ENCODE peak calls at places on chromosomes 11 and 22, in nine cellular contexts. L, Z, W, H, K, S, D, X and B are unnamed samples.

GRCh38 chr22:49188591-49188990 is 639.1 kb downstream of the BRD1 start:
- DNase-seq in W (no peak), H (no peak), D (no peak), L (no peak), S (no peak), X (no peak), K (no peak), Z (no peak), B (no peak)

GRCh38 chr11:57499413-57499982 is 16.0 kb downstream of the SLC43A1 start:
- DNase-seq in K (peak), X (peak), W (peak), D (peak), Z (peak), L (peak), H (peak), S (peak), B (peak)

GRCh38 chr11:57761301-57762234 is at the start of gene CTNND1:
- DNase-seq in D (peak), H (peak), X (peak), W (peak), K (peak), L (peak), S (peak), Z (peak), B (peak)

GRCh38 chr11:2091112-2091746 is 48.0 kb downstream of the IGF2 start:
- DNase-seq in K (no peak), Z (no peak), X (no peak), D (no peak), S (no peak), H (no peak), L (no peak), W (no peak), B (peak)

GRCh38 chr22:25359601-25360261 is 140.3 kb downstream of the CRYBB2 start:
- DNase-seq in D (no peak), Z (no peak), W (no peak), S (no peak), K (no peak), H (peak), X (no peak), L (no peak), B (no peak)

GRCh38 chr11:64652586-64653387 is 61.8 kb downstream of the SLC22A12 start:
- DNase-seq in L (peak), W (peak), H (no peak), Z (peak), K (peak), D (peak), X (peak), S (peak), B (peak)

GRCh38 chr22:30206964-30207363 is 39.6 kb downstream of the LIF start:
- DNase-seq in Z (peak), L (no peak), D (no peak), H (peak), W (peak), S (no peak), X (peak), K (no peak), B (no peak)

GRCh38 chr11:65384301-65384889 is 1.9 kb upstream of the SLC25A45 start:
- DNase-seq in K (no peak), D (no peak), W (peak), S (no peak), X (no peak), H (no peak), L (no peak), Z (peak), B (no peak)

GRCh38 chr11:62514151-62514550 is 32.5 kb downstream of the AHNAK start:
- DNase-seq in D (no peak), W (no peak), Z (no peak), S (no peak), K (peak), H (no peak), L (no peak), X (no peak), B (no peak)

GRCh38 chr22:26330971-26331625 is 98.0 kb upstream of the ASPHD2 start:
- DNase-seq in Z (peak), K (peak), S (no peak), D (peak), X (peak), H (no peak), L (peak), W (peak), B (peak)

GRCh38 chr11:121105063-121105480 is 4.0 kb downstream of the TECTA start:
- DNase-seq in S (no peak), Z (peak), L (no peak), X (no peak), W (no peak), D (no peak), K (no peak), H (peak), B (no peak)

GRCh38 chr11:65311197-65311631 is 3.5 kb upstream of the CDC42EP2 start:
- DNase-seq in W (no peak), X (peak), L (no peak), Z (no peak), H (no peak), S (no peak), D (no peak), K (no peak), B (no peak)

GRCh38 chr11:3107608-3108182 is 50.5 kb upstream of the CARS1 start:
- DNase-seq in X (no peak), W (no peak), L (no peak), S (no peak), H (peak), D (no peak), K (no peak), Z (no peak), B (no peak)

GRCh38 chr11:60428517-60428916 is 855 bp upstream of the MS4A5 start:
- DNase-seq in X (peak), Z (no peak), H (no peak), K (no peak), D (no peak), S (no peak), W (no peak), L (no peak), B (no peak)

GRCh38 chr11:134508219-134508990 is 96.4 kb upstream of the B3GAT1 start:
- DNase-seq in X (no peak), Z (no peak), S (no peak), D (no peak), K (no peak), W (no peak), L (peak), H (no peak), B (no peak)

GRCh38 chr11:76044750-76045320 is 161.5 kb downstream of the WNT11 start:
- DNase-seq in H (no peak), D (no peak), S (no peak), W (no peak), X (no peak), L (no peak), Z (no peak), K (no peak), B (no peak)

GRCh38 chr22:17888855-17889254 is 114.6 kb upstream of the BID start:
- DNase-seq in Z (peak), H (no peak), D (no peak), S (no peak), L (no peak), W (peak), X (no peak), K (peak), B (peak)

GRCh38 chr22:26359156-26359555 is 69.9 kb upstream of the ASPHD2 start:
- DNase-seq in H (no peak), K (no peak), L (no peak), Z (no peak), D (no peak), X (no peak), W (no peak), S (no peak), B (no peak)

GRCh38 chr11:46277313-46277622 is 194 bp upstream of the CREB3L1 start:
- DNase-seq in K (no peak), X (peak), D (no peak), L (peak), Z (peak), S (no peak), W (peak), H (no peak), B (no peak)

GRCh38 chr11:47061429-47062178 is 115.1 kb downstream of the ARFGAP2 start:
- DNase-seq in K (no peak), Z (no peak), X (no peak), W (no peak), L (no peak), S (no peak), D (no peak), H (no peak), B (no peak)

GRCh38 chr22:39454385-39454871 is 2.4 kb upstream of the MGAT3 start:
- DNase-seq in S (no peak), H (no peak), X (peak), Z (no peak), D (no peak), K (no peak), L (no peak), W (no peak), B (no peak)

GRCh38 chr11:102760355-102761035 is 19.9 kb downstream of the MMP10 start:
- DNase-seq in H (no peak), L (no peak), X (no peak), W (peak), S (peak), D (no peak), K (no peak), Z (peak), B (no peak)

GRCh38 chr11:75147191-75147874 is 3.6 kb upstream of the SLCO2B1 start:
- DNase-seq in H (no peak), S (no peak), K (no peak), X (no peak), D (no peak), L (no peak), Z (no peak), W (no peak), B (no peak)

GRCh38 chr11:128582496-128583366 is 4.6 kb downstream of the ETS1 start:
- DNase-seq in Z (peak), X (no peak), W (peak), H (no peak), S (peak), L (no peak), K (no peak), D (no peak), B (peak)

GRCh38 chr11:83349371-83349770 is 63.2 kb upstream of the CCDC90B start:
- DNase-seq in Z (no peak), L (no peak), K (no peak), W (no peak), X (no peak), S (no peak), D (no peak), H (no peak), B (no peak)

GRCh38 chr22:46763051-46763705 is 728 bp downstream of the TBC1D22A start:
- DNase-seq in D (no peak), L (no peak), W (peak), H (no peak), S (no peak), K (peak), Z (peak), X (no peak), B (no peak)

GRCh38 chr11:45669956-45670355 is 4.5 kb upstream of the CHST1 start:
- DNase-seq in K (no peak), H (no peak), X (no peak), S (no peak), W (no peak), L (no peak), D (no peak), Z (no peak), B (no peak)

GRCh38 chr11:41281131-41281742 is 178.2 kb downstream of the LRRC4C start:
- DNase-seq in K (no peak), S (peak), Z (no peak), D (no peak), H (no peak), W (peak), L (no peak), X (no peak), B (no peak)

GRCh38 chr22:23820748-23821211 is 18.0 kb downstream of the DERL3 start:
- DNase-seq in D (no peak), K (no peak), Z (no peak), X (no peak), H (no peak), W (no peak), L (no peak), S (no peak), B (no peak)

GRCh38 chr11:35962373-35963138 is 18.7 kb downstream of the LDLRAD3 start:
- DNase-seq in H (no peak), W (no peak), Z (no peak), S (no peak), L (no peak), X (no peak), K (no peak), D (no peak), B (no peak)

GRCh38 chr11:43515090-43515489 is 156.4 kb downstream of the TTC17 start:
- DNase-seq in W (no peak), X (no peak), Z (no peak), K (peak), S (no peak), H (no peak), D (peak), L (no peak), B (peak)

GRCh38 chr11:63564785-63565350 is 1.7 kb upstream of the PLAAT2 start:
- DNase-seq in D (no peak), X (peak), K (no peak), Z (no peak), W (no peak), L (no peak), H (no peak), S (no peak), B (no peak)

GRCh38 chr11:82556210-82556609 is 177.5 kb downstream of the FAM181B start:
- DNase-seq in D (no peak), K (no peak), X (no peak), Z (no peak), L (no peak), W (no peak), S (no peak), H (no peak), B (no peak)

GRCh38 chr11:100562102-100562501 is 125.0 kb upstream of the ARHGAP42 start:
- DNase-seq in H (no peak), K (no peak), L (no peak), W (peak), Z (peak), S (peak), D (no peak), X (peak), B (no peak)
- TF ChIP-seq CTCF in H (no peak), K (no peak), L (no peak), W (no peak), Z (no peak), S (no peak), D (no peak), X (no peak), B (no peak)

GRCh38 chr11:130002846-130003716 is 446 bp upstream of the PRDM10 start:
- DNase-seq in K (peak), D (peak), H (peak), S (peak), L (peak), Z (peak), X (peak), W (peak), B (peak)
- TF ChIP-seq CTCF in K (no peak), D (no peak), H (no peak), S (no peak), L (no peak), Z (no peak), X (no peak), W (no peak), B (no peak)

DNA sequence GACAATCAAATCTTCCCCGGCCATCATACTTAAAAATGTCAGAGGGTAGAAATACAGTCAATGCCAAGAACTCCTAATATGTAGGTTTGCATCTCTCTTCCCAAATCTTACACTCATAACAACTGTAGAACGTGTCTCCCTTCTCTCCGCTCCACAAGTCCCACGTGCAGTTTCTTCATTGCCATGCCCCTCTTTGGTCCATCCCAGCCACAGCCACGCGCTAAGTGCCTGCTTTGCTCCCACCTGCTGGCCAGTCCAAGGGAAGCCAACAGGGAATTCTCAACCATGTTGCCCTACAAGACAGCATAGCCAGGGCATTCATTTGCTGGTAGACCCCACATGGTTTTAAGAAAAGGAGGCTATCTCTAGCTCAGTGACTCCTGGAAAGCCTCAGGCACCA is 420.6 kb upstream of the ISX start:
- DNase-seq in S (no peak), D (peak), L (no peak), Z (no peak), W (no peak), K (no peak), H (no peak), X (no peak), B (peak)
- TF ChIP-seq CTCF in S (no peak), D (no peak), L (no peak), Z (no peak), W (no peak), K (no peak), H (no peak), X (no peak), B (peak)

DNA sequence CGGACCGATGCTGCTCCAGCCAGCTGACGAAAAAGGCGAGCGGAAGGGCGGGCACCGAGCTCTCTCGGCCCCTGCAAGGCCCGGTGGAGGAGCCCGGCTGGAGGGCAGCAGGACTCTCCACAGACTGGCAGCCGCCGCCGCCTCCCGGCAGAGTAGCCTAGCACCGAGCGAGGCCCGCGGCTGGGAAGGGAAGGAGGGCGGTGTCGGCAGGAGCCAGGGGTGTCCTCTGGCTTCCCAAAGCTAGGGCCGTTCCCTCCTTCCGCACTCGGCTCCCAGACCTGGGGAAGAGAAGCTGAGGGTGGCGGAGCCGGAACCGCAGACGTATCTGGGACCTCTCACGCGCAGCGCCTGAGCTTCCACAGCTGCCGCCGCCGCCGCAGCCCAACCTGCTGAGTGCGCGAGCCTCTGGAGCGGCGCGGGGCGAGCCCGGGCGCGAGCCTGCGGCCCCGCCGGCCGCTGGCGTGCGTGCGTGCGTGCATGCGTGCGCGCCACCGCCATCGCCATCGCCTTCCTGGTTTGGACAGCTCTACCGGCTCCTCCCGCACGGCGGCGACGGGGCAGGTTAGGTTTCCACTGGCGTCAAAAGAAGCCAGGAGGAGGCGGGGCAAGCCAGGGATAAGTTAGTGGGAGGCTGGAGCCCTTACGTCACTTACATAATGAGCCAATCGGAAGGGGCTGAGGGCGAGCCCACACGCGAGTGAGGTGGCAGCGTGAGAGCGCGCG is at the start of gene RAB6A:
- DNase-seq in W (peak), D (peak), S (peak), L (peak), X (peak), Z (peak), K (peak), H (peak), B (peak)
- TF ChIP-seq CTCF in W (peak), D (peak), S (peak), L (no peak), X (no peak), Z (peak), K (peak), H (peak), B (peak)